ENCODE peak calls at places on chromosomes 6 and 20, in four cellular contexts. Y, D, E and U are unnamed samples.

GRCh38 chr6:136506124-136506799 is 44.0 kb downstream of the MAP7 start:
- DNase-seq in Y (no peak), D (no peak), E (no peak), U (no peak)

GRCh38 chr20:58569211-58570125 is 54.3 kb upstream of the APCDD1L start:
- DNase-seq in Y (no peak), D (peak; percentile 23), E (no peak), U (no peak)

GRCh38 chr20:5621305-5621704 is 128.9 kb upstream of the SHLD1 start:
- DNase-seq in Y (no peak), D (peak; percentile 59), E (peak; percentile 62), U (no peak)

GRCh38 chr6:87944541-87944954 is 103.1 kb upstream of the SPACA1 start:
- DNase-seq in Y (peak; percentile 38), D (peak; percentile 1), E (no peak), U (peak; percentile 28)

GRCh38 chr6:112235956-112236355 is 18.4 kb downstream of the LAMA4 start:
- DNase-seq in Y (no peak), D (peak; percentile 74), E (no peak), U (no peak)

GRCh38 chr6:47752801-47753200 is 29.0 kb upstream of the OPN5 start:
- DNase-seq in Y (no peak), D (peak; percentile 20), E (no peak), U (no peak)

GRCh38 chr6:4008324-4009047 is 70.5 kb downstream of the FAM217A start:
- DNase-seq in Y (peak; percentile 49), D (peak; percentile 92), E (peak; percentile 20), U (no peak)

GRCh38 chr6:146984251-146984924 is 219.8 kb upstream of the STXBP5 start:
- DNase-seq in Y (no peak), D (peak; percentile 61), E (no peak), U (no peak)

GRCh38 chr6:151675746-151676459 is 131.6 kb upstream of the ESR1 start:
- DNase-seq in Y (no peak), D (peak; percentile 2), E (no peak), U (no peak)

GRCh38 chr6:4185419-4185818 is 50.0 kb upstream of the ECI2 start:
- DNase-seq in Y (no peak), D (no peak), E (no peak), U (no peak)

GRCh38 chr6:140370949-140371348 is 996.5 kb upstream of the CITED2 start:
- DNase-seq in Y (no peak), D (no peak), E (no peak), U (no peak)

GRCh38 chr20:62052336-62052841 is 13.3 kb downstream of the TAF4 start:
- DNase-seq in Y (no peak), D (no peak), E (no peak), U (no peak)

GRCh38 chr20:17890330-17890729 is 78.3 kb downstream of the SNX5 start:
- DNase-seq in Y (no peak), D (no peak), E (no peak), U (no peak)

GRCh38 chr6:98142839-98143238 is 691.5 kb upstream of the POU3F2 start:
- DNase-seq in Y (no peak), D (no peak), E (no peak), U (no peak)

GRCh38 chr6:89828988-89829590 is 591 bp upstream of the CASP8AP2 start:
- DNase-seq in Y (no peak), D (no peak), E (no peak), U (no peak)

GRCh38 chr6:147651249-147652063 is 143.0 kb downstream of the SAMD5 start:
- DNase-seq in Y (peak; percentile 84), D (peak; percentile 5), E (no peak), U (no peak)

GRCh38 chr20:34964486-34964885 is 8.8 kb downstream of the MYH7B start:
- DNase-seq in Y (no peak), D (no peak), E (no peak), U (no peak)